ENCODE peak calls at places on chromosomes 12 and 14, in eight cellular contexts. J is stimulated activated CD4-positive, alpha-beta T cell treated with anti-CD3 and anti-CD28 coated beads, Interleukin-15, amount 100 ng/mL, for 1 hour; D is CD4-positive, alpha-beta T cell; V is body of pancreas; P is RPMI7951; L is germinal center; G is CD4-positive, CD25-positive, alpha-beta regulatory T cell; O is activated CD8-positive, alpha-beta memory T cell treated with anti-CD3 and anti-CD28 coated beads for 1 hour. C is an unnamed sample.

GRCh38 chr12:57224973-57225679 is 4.4 kb upstream of the SHMT2 start:
- DNase-seq in L (peak; percentile 65), D (peak; percentile 72), P (no peak), J (no peak), G (peak; percentile 77), V (peak; percentile 57), O (peak; percentile 44), C (no peak)

GRCh38 chr12:47591387-47591786 is 114.4 kb downstream of the RPAP3 start:
- DNase-seq in V (no peak), O (no peak), D (no peak), P (no peak), J (no peak), L (no peak), G (no peak), C (no peak)

GRCh38 chr14:76015668-76016067 is 30.1 kb downstream of the IFT43 start:
- DNase-seq in P (peak; percentile 4), V (no peak), L (no peak), O (no peak), J (no peak), D (no peak), G (no peak), C (no peak)

GRCh38 chr14:34211732-34212131 is 250.3 kb downstream of the SPTSSA start:
- DNase-seq in D (no peak), P (peak; percentile 31), O (no peak), V (no peak), L (no peak), J (no peak), G (no peak), C (no peak)

GRCh38 chr12:27652174-27652763 is 44.0 kb upstream of the REP15 start:
- DNase-seq in G (peak; percentile 23), P (peak; percentile 72), J (no peak), V (peak; percentile 64), D (no peak), L (peak; percentile 34), O (no peak), C (peak; percentile 29)

GRCh38 chr12:93361159-93361919 is 16.4 kb upstream of the NUDT4 start:
- DNase-seq in D (no peak), L (no peak), V (peak; percentile 46), O (no peak), J (no peak), P (no peak), G (no peak), C (no peak)

GRCh38 chr14:50321009-50321660 is 9.0 kb downstream of the DMAC2L start:
- DNase-seq in V (peak; percentile 73), O (no peak), P (peak; percentile 89), G (peak; percentile 82), D (peak; percentile 53), L (peak; percentile 76), J (peak; percentile 28), C (peak; percentile 44)

GRCh38 chr12:19779393-19780056 is 340.2 kb downstream of the AEBP2 start:
- DNase-seq in D (no peak), G (no peak), O (no peak), P (no peak), V (no peak), L (no peak), J (no peak), C (no peak)

GRCh38 chr12:44003721-44004120 is 167.8 kb downstream of the TMEM117 start:
- DNase-seq in O (no peak), D (no peak), G (no peak), L (no peak), V (no peak), J (no peak), P (no peak), C (no peak)

GRCh38 chr12:99281277-99281676 is 366.3 kb upstream of the GARIN6 start:
- DNase-seq in P (peak; percentile 22), L (no peak), G (no peak), D (no peak), O (no peak), J (no peak), V (no peak), C (no peak)

GRCh38 chr14:63614964-63615363 is 26.7 kb downstream of the WDR89 start:
- DNase-seq in D (no peak), P (peak; percentile 21), O (no peak), G (no peak), V (no peak), J (no peak), L (no peak), C (no peak)

GRCh38 chr12:85688837-85689236 is 147.4 kb downstream of the RASSF9 start:
- DNase-seq in O (no peak), G (no peak), J (no peak), D (no peak), V (no peak), P (no peak), L (no peak), C (no peak)

GRCh38 chr14:90654831-90655276 is 161.4 kb downstream of the TTC7B start:
- DNase-seq in D (no peak), G (no peak), L (no peak), P (peak; percentile 21), O (no peak), V (no peak), J (no peak), C (no peak)

GRCh38 chr14:105026033-105026785 is 5.3 kb upstream of the CDCA4 start:
- DNase-seq in P (peak; percentile 83), G (no peak), V (no peak), D (no peak), O (no peak), L (no peak), J (no peak), C (no peak)

GRCh38 chr12:26651566-26652188 is 181.3 kb downstream of the ITPR2 start:
- DNase-seq in G (peak; percentile 11), L (peak; percentile 67), D (no peak), J (no peak), V (peak; percentile 42), O (no peak), P (peak; percentile 63), C (no peak)

GRCh38 chr12:132379996-132380395 is 50.6 kb upstream of the GALNT9 start:
- DNase-seq in G (no peak), V (no peak), J (no peak), P (no peak), O (no peak), L (no peak), D (no peak), C (peak; percentile 53)

GRCh38 chr12:53844989-53845836 is 93.4 kb upstream of the HOXC13 start:
- DNase-seq in G (no peak), J (no peak), D (no peak), L (no peak), P (peak; percentile 83), O (no peak), V (no peak), C (no peak)

GRCh38 chr12:83197483-83197914 is 510.8 kb downstream of the TMTC2 start:
- DNase-seq in V (no peak), G (no peak), D (no peak), P (no peak), J (no peak), O (no peak), L (no peak), C (no peak)

GRCh38 chr12:58413794-58414193 is 472.4 kb downstream of the ATP23 start:
- DNase-seq in V (no peak), D (no peak), L (no peak), G (no peak), P (peak; percentile 41), J (no peak), O (no peak), C (no peak)

GRCh38 chr14:69818760-69819191 is 21.7 kb upstream of the SLC10A1 start:
- DNase-seq in O (no peak), G (peak; percentile 63), P (peak; percentile 50), J (peak; percentile 16), V (peak; percentile 39), D (no peak), L (peak; percentile 78), C (peak; percentile 68)

GRCh38 chr14:72844528-72844927 is 49.4 kb downstream of the DPF3 start:
- DNase-seq in V (no peak), P (no peak), L (no peak), G (no peak), D (no peak), O (no peak), J (no peak), C (no peak)

GRCh38 chr12:3216726-3217682 is 139.8 kb downstream of the TSPAN9 start:
- DNase-seq in L (no peak), O (no peak), J (no peak), G (no peak), V (no peak), D (no peak), P (peak; percentile 89), C (no peak)

GRCh38 chr14:96627811-96628775 is 125.9 kb downstream of the PAPOLA start:
- DNase-seq in V (no peak), G (no peak), P (no peak), D (no peak), O (no peak), J (no peak), L (no peak), C (no peak)

GRCh38 chr12:68317047-68317667 is 15.0 kb downstream of the MDM1 start:
- DNase-seq in V (peak; percentile 53), D (no peak), G (peak; percentile 60), O (peak; percentile 8), L (peak; percentile 37), P (peak; percentile 30), J (no peak), C (no peak)

C was measured in NCI-H1930.